ENCODE peak calls at places on chromosomes 13 and 19, in ten cellular contexts. K is brain pericyte; H is activated effector memory CD4-positive, alpha-beta T cell treated with anti-CD3 and anti-CD28 coated beads, Interleukin-2, amount 50 U/mL, for 16 hours; P is stimulated activated CD8-positive, alpha-beta memory T cell treated with anti-CD3 and anti-CD28 coated beads, Interleukin-15, amount 100 ng/mL, for 4 hours; O is heart right ventricle; U is substantia nigra; Q is NCI-H187 treated with DMSO at 0.1 percent for 48 hours; B is GM06990; T is choroid plexus epithelial cell; E is amniotic epithelial cell. M is an unnamed sample.

GRCh38 chr19:11203194-11204075 is 6.1 kb upstream of the KANK2 start:
- DNase-seq in K (peak), H (peak), P (no peak), O (peak), U (peak), Q (no peak), B (no peak), T (peak), E (peak), M (peak)

GRCh38 chr19:15721208-15721607 is 6.6 kb upstream of the OR10H2 start:
- DNase-seq in K (no peak), H (no peak), P (no peak), O (no peak), U (no peak), Q (no peak), B (no peak), T (no peak), E (no peak), M (no peak)

GRCh38 chr19:33785795-33786194 is 10.9 kb upstream of the KCTD15 start:
- DNase-seq in K (no peak), H (no peak), P (no peak), O (no peak), U (no peak), Q (no peak), B (no peak), T (peak), E (peak), M (no peak)

GRCh38 chr19:13032837-13033236 is 37.6 kb downstream of the NFIX start:
- DNase-seq in K (no peak), H (no peak), P (no peak), O (no peak), U (no peak), Q (no peak), B (no peak), T (no peak), E (no peak), M (no peak)

GRCh38 chr19:50719566-50719965 is at the start of gene SHANK1:
- DNase-seq in K (no peak), H (no peak), P (no peak), O (no peak), U (no peak), Q (no peak), B (no peak), T (no peak), E (no peak), M (no peak)

GRCh38 chr13:89923731-89924130 is 1423.8 kb upstream of the MIR17HG start:
- DNase-seq in K (no peak), H (no peak), P (no peak), O (no peak), U (no peak), Q (no peak), B (no peak), T (peak), E (peak), M (no peak)

GRCh38 chr13:112726018-112726767 is 36.4 kb downstream of the ATP11A start:
- DNase-seq in K (no peak), H (no peak), P (no peak), O (no peak), U (no peak), Q (no peak), B (no peak), T (no peak), E (no peak), M (no peak)

GRCh38 chr13:47680752-47681151 is 320.3 kb downstream of the SUCLA2 start:
- DNase-seq in K (no peak), H (no peak), P (no peak), O (no peak), U (no peak), Q (no peak), B (no peak), T (peak), E (peak), M (no peak)

GRCh38 chr19:32397736-32398135 is 7.8 kb upstream of the DPY19L3 start:
- DNase-seq in K (no peak), H (no peak), P (no peak), O (no peak), U (no peak), Q (no peak), B (no peak), T (peak), E (peak), M (no peak)

M was measured in SW 1271.